ENCODE peak calls at places on chromosomes 3 and 15, in four cellular contexts. P, R, B and W are unnamed samples.

GRCh38 chr3:188262913-188263683 is 109.1 kb downstream of the LPP start:
- DNase-seq in P (no peak), R (no peak), B (no peak), W (no peak)

GRCh38 chr3:155949464-155950217 is 79.2 kb downstream of the GMPS start:
- DNase-seq in P (no peak), R (no peak), B (no peak), W (no peak)

GRCh38 chr3:11001658-11002021 is 9.1 kb downstream of the SLC6A1 start:
- DNase-seq in P (no peak), R (no peak), B (no peak), W (no peak)

GRCh38 chr3:36219398-36219797 is 160.9 kb upstream of the STAC start:
- DNase-seq in P (no peak), R (no peak), B (no peak), W (no peak)

GRCh38 chr3:137468446-137468845 is 295.7 kb upstream of the SOX14 start:
- DNase-seq in P (no peak), R (no peak), B (no peak), W (no peak)

GRCh38 chr3:114157321-114157720 is 21.5 kb downstream of the DRD3 start:
- DNase-seq in P (no peak), R (no peak), B (no peak), W (no peak)

GRCh38 chr3:25901796-25902195 is 111.9 kb downstream of the OXSM start:
- DNase-seq in P (no peak), R (no peak), B (no peak), W (no peak)

GRCh38 chr3:71350998-71351397 is 232.5 kb downstream of the FOXP1 start:
- DNase-seq in P (no peak), R (no peak), B (no peak), W (no peak)

GRCh38 chr15:40328711-40329240 is 5.3 kb downstream of the INAFM2 start:
- DNase-seq in P (no peak), R (no peak), B (no peak), W (no peak)

GRCh38 chr3:47578119-47578630 is 490 bp downstream of the CSPG5 start:
- DNase-seq in P (no peak), R (no peak), B (peak; percentile 98), W (peak; percentile 84)

GRCh38 chr3:131756405-131756804 is 253.6 kb upstream of the MRPL3 start:
- DNase-seq in P (no peak), R (no peak), B (no peak), W (no peak)

GRCh38 chr3:47008258-47008671 is 28.8 kb downstream of the NBEAL2 start:
- DNase-seq in P (no peak), R (no peak), B (no peak), W (no peak)

GRCh38 chr3:166533740-166534139 is 696.5 kb upstream of the BCHE start:
- DNase-seq in P (no peak), R (no peak), B (no peak), W (no peak)

GRCh38 chr3:182116386-182116785 is 404.7 kb downstream of the SOX2 start:
- DNase-seq in P (no peak), R (no peak), B (no peak), W (no peak)

GRCh38 chr3:187062526-187063177 is 76.6 kb downstream of the RPL39L start:
- DNase-seq in P (no peak), R (no peak), B (no peak), W (no peak)

GRCh38 chr15:80870366-80870765 is 91.2 kb downstream of the CEMIP start:
- DNase-seq in P (no peak), R (no peak), B (no peak), W (no peak)

GRCh38 chr3:135125171-135125801 is 330.2 kb downstream of the EPHB1 start:
- DNase-seq in P (no peak), R (no peak), B (peak; percentile 23), W (peak; percentile 15)

GRCh38 chr15:37106490-37107001 is 6.2 kb upstream of the MEIS2 start:
- DNase-seq in P (no peak), R (peak; percentile 19), B (no peak), W (no peak)

GRCh38 chr15:67863442-67863987 is 23.7 kb upstream of the RNU6-1 start:
- DNase-seq in P (peak; percentile 61), R (peak; percentile 79), B (peak; percentile 84), W (peak; percentile 71)

GRCh38 chr3:132726341-132726823 is 4.2 kb upstream of the NPHP3 start:
- DNase-seq in P (no peak), R (peak; percentile 15), B (peak; percentile 13), W (no peak)

GRCh38 chr3:61627768-61628185 is 66.4 kb downstream of the PTPRG start:
- DNase-seq in P (no peak), R (no peak), B (no peak), W (no peak)

GRCh38 chr3:172919297-172919683 is 168.8 kb downstream of the ECT2 start:
- DNase-seq in P (no peak), R (no peak), B (no peak), W (no peak)

GRCh38 chr3:182837855-182838454 is 44.7 kb downstream of the ATP11B start:
- DNase-seq in P (no peak), R (peak; percentile 2), B (no peak), W (no peak)

GRCh38 chr3:50411229-50411628 is 51.9 kb upstream of the TMEM115 start:
- DNase-seq in P (no peak), R (no peak), B (no peak), W (no peak)

GRCh38 chr15:85825118-85825517 is 30.4 kb upstream of the KLHL25 start:
- DNase-seq in P (no peak), R (no peak), B (no peak), W (no peak)

GRCh38 chr3:193833592-193833991 is 240.6 kb downstream of the OPA1 start:
- DNase-seq in P (no peak), R (no peak), B (no peak), W (no peak)

GRCh38 chr3:168071971-168072645 is 23.6 kb downstream of the GOLIM4 start:
- DNase-seq in P (no peak), R (no peak), B (no peak), W (no peak)

GRCh38 chr3:39819517-39820298 is 10.3 kb downstream of the MYRIP start:
- DNase-seq in P (no peak), R (no peak), B (no peak), W (no peak)

GRCh38 chr3:142087676-142088075 is 61.7 kb downstream of the TFDP2 start:
- DNase-seq in P (no peak), R (no peak), B (no peak), W (no peak)

GRCh38 chr15:42059661-42060476 is 34.5 kb downstream of the PLA2G4D start:
- DNase-seq in P (no peak), R (peak; percentile 54), B (peak; percentile 79), W (no peak)

GRCh38 chr3:175965036-175965435 is 1105.9 kb downstream of the NAALADL2 start:
- DNase-seq in P (no peak), R (no peak), B (no peak), W (no peak)

GRCh38 chr15:62394079-62394478 is 229.0 kb upstream of the C2CD4B start:
- DNase-seq in P (no peak), R (no peak), B (no peak), W (no peak)

GRCh38 chr15:89184886-89185526 is 36.4 kb downstream of the RLBP1 start:
- DNase-seq in P (no peak), R (no peak), B (no peak), W (no peak)

GRCh38 chr15:94792166-94792565 is 560.8 kb downstream of the MCTP2 start:
- DNase-seq in P (no peak), R (no peak), B (no peak), W (no peak)

GRCh38 chr15:22949074-22949547 is 31.1 kb downstream of the CYFIP1 start:
- DNase-seq in P (no peak), R (no peak), B (peak; percentile 72), W (peak; percentile 44)

GRCh38 chr15:54594115-54594514 is 602.6 kb downstream of the RSL24D1 start:
- DNase-seq in P (no peak), R (no peak), B (no peak), W (no peak)

GRCh38 chr3:184796551-184796950 is 15.4 kb upstream of the VPS8 start:
- DNase-seq in P (no peak), R (no peak), B (no peak), W (no peak)
- TF ChIP-seq SPI1 in P (no peak), R (no peak), B (no peak), W (no peak)

GRCh38 chr15:75109731-75110130 is 86.3 kb downstream of the PPCDC start:
- DNase-seq in P (no peak), R (peak; percentile 42), B (no peak), W (no peak)

GRCh38 chr15:75112278-75112847 is 89.0 kb downstream of the PPCDC start:
- DNase-seq in P (no peak), R (peak; percentile 30), B (peak; percentile 66), W (no peak)

GRCh38 chr15:75114796-75115195 is 86.9 kb upstream of the C15orf39 start:
- DNase-seq in P (no peak), R (no peak), B (no peak), W (no peak)

GRCh38 chr15:75114327-75114726 is 87.4 kb upstream of the C15orf39 start:
- DNase-seq in P (no peak), R (no peak), B (no peak), W (no peak)

GRCh38 chr15:75112848-75113492 is 88.7 kb upstream of the C15orf39 start:
- DNase-seq in P (peak; percentile 91), R (no peak), B (no peak), W (no peak)
- TF ChIP-seq SPI1 in P (peak; percentile 98), R (peak; percentile 58), B (peak; percentile 29), W (peak; percentile 99)

GRCh38 chr3:178434206-178434805 is 101.9 kb upstream of the KCNMB2 start:
- DNase-seq in P (no peak), R (no peak), B (no peak), W (no peak)
- TF ChIP-seq SPI1 in P (no peak), R (no peak), B (no peak), W (no peak)

DNA sequence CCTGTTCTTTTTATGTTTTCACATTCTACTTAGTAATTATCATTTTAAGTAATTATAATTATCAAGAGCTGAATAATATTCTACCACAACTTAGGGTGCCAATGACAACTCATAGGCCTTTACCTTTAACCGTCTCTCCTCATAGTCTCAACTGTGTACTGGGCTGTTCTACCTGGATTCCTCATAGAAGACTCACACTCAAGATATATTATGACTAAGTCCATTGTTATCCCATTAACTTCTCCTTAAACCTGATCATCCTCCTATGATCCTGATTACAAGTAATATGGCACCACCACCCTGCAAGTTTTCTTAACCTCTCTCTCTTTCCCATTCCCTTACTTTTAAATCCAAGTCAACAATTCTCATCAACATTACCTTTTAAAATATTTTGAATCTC is 285.9 kb upstream of the VEPH1 start:
- DNase-seq in P (no peak), R (no peak), B (no peak), W (no peak)
- TF ChIP-seq SPI1 in P (no peak), R (no peak), B (no peak), W (no peak)

GRCh38 chr3:170907519-170908234 is 760 bp downstream of the EIF5A2 start:
- DNase-seq in P (no peak), R (peak; percentile 6), B (no peak), W (peak; percentile 1)
- TF ChIP-seq SPI1 in P (no peak), R (no peak), B (no peak), W (no peak)